ENCODE peak calls at places on chromosomes 16 and 17, in six cellular contexts. One of them, this sample, is unnamed.

GRCh38 chr17:39239640-39240314 is 14.0 kb upstream of the STAC2 start:
- DNase-seq in astrocyte of the spinal cord: no peak
- DNase-seq in AG10803: no peak
- DNase-seq in Peyer's patch: peak
- DNase-seq in fibroblast of pulmonary artery: peak
- DNase-seq in lower lobe of right lung: peak
- DNase-seq in this sample: no peak

GRCh38 chr16:49697631-49698030 is 158.3 kb downstream of the ZNF423 start:
- DNase-seq in fibroblast of pulmonary artery: no peak
- DNase-seq in AG10803: no peak
- DNase-seq in Peyer's patch: no peak
- DNase-seq in lower lobe of right lung: no peak
- DNase-seq in astrocyte of the spinal cord: no peak
- DNase-seq in this sample: no peak

GRCh38 chr16:13331918-13332317 is 430.5 kb downstream of the SHISA9 start:
- DNase-seq in astrocyte of the spinal cord: no peak
- DNase-seq in Peyer's patch: no peak
- DNase-seq in AG10803: no peak
- DNase-seq in lower lobe of right lung: no peak
- DNase-seq in fibroblast of pulmonary artery: no peak
- DNase-seq in this sample: no peak

GRCh38 chr16:66924527-66925321 is 611 bp downstream of the RRAD start:
- DNase-seq in AG10803: no peak
- DNase-seq in astrocyte of the spinal cord: no peak
- DNase-seq in fibroblast of pulmonary artery: no peak
- DNase-seq in lower lobe of right lung: peak
- DNase-seq in Peyer's patch: peak
- DNase-seq in this sample: no peak

GRCh38 chr16:77059441-77059840 is 131.5 kb upstream of the MON1B start:
- DNase-seq in AG10803: no peak
- DNase-seq in astrocyte of the spinal cord: no peak
- DNase-seq in Peyer's patch: no peak
- DNase-seq in lower lobe of right lung: no peak
- DNase-seq in fibroblast of pulmonary artery: peak
- DNase-seq in this sample: no peak

GRCh38 chr17:40938981-40939380 is 1.5 kb upstream of the KRT23 start:
- DNase-seq in astrocyte of the spinal cord: no peak
- DNase-seq in lower lobe of right lung: no peak
- DNase-seq in fibroblast of pulmonary artery: no peak
- DNase-seq in AG10803: peak
- DNase-seq in Peyer's patch: no peak
- DNase-seq in this sample: peak

GRCh38 chr17:948284-948852 is 31.2 kb downstream of the NXN start:
- DNase-seq in fibroblast of pulmonary artery: no peak
- DNase-seq in astrocyte of the spinal cord: no peak
- DNase-seq in Peyer's patch: no peak
- DNase-seq in AG10803: peak
- DNase-seq in lower lobe of right lung: no peak
- DNase-seq in this sample: no peak

GRCh38 chr17:41415411-41415810 is 9.0 kb downstream of the KRT37 start:
- DNase-seq in lower lobe of right lung: no peak
- DNase-seq in fibroblast of pulmonary artery: no peak
- DNase-seq in Peyer's patch: no peak
- DNase-seq in astrocyte of the spinal cord: no peak
- DNase-seq in AG10803: no peak
- DNase-seq in this sample: no peak

GRCh38 chr16:73048292-73049050 is 543 bp upstream of the ZFHX3 start:
- DNase-seq in astrocyte of the spinal cord: no peak
- DNase-seq in AG10803: peak
- DNase-seq in lower lobe of right lung: peak
- DNase-seq in Peyer's patch: peak
- DNase-seq in fibroblast of pulmonary artery: peak
- DNase-seq in this sample: peak

GRCh38 chr16:46991729-46992704 is 18.5 kb upstream of the DNAJA2 start:
- DNase-seq in fibroblast of pulmonary artery: no peak
- DNase-seq in AG10803: no peak
- DNase-seq in Peyer's patch: no peak
- DNase-seq in lower lobe of right lung: no peak
- DNase-seq in astrocyte of the spinal cord: no peak
- DNase-seq in this sample: no peak

GRCh38 chr16:60646631-60647030 is 1389.6 kb downstream of the CDH8 start:
- DNase-seq in lower lobe of right lung: no peak
- DNase-seq in astrocyte of the spinal cord: no peak
- DNase-seq in Peyer's patch: no peak
- DNase-seq in AG10803: no peak
- DNase-seq in fibroblast of pulmonary artery: no peak
- DNase-seq in this sample: no peak

GRCh38 chr16:72800524-72800923 is 247.4 kb downstream of the ZFHX3 start:
- DNase-seq in astrocyte of the spinal cord: no peak
- DNase-seq in Peyer's patch: no peak
- DNase-seq in AG10803: no peak
- DNase-seq in fibroblast of pulmonary artery: no peak
- DNase-seq in lower lobe of right lung: no peak
- DNase-seq in this sample: no peak

GRCh38 chr16:68298907-68299515 is 11.7 kb downstream of the SLC7A6OS start:
- DNase-seq in AG10803: peak
- DNase-seq in lower lobe of right lung: no peak
- DNase-seq in Peyer's patch: no peak
- DNase-seq in astrocyte of the spinal cord: peak
- DNase-seq in fibroblast of pulmonary artery: peak
- DNase-seq in this sample: peak

GRCh38 chr17:50532452-50533024 is at the start of gene EPN3:
- DNase-seq in fibroblast of pulmonary artery: no peak
- DNase-seq in lower lobe of right lung: peak
- DNase-seq in astrocyte of the spinal cord: no peak
- DNase-seq in Peyer's patch: peak
- DNase-seq in AG10803: no peak
- DNase-seq in this sample: no peak

GRCh38 chr16:588639-588888 is 1.3 kb upstream of the RAB40C start:
- DNase-seq in astrocyte of the spinal cord: peak
- DNase-seq in AG10803: peak
- DNase-seq in Peyer's patch: peak
- DNase-seq in fibroblast of pulmonary artery: peak
- DNase-seq in lower lobe of right lung: peak
- DNase-seq in this sample: peak

GRCh38 chr17:13947499-13947898 is 121.8 kb upstream of the COX10 start:
- DNase-seq in Peyer's patch: no peak
- DNase-seq in AG10803: peak
- DNase-seq in fibroblast of pulmonary artery: no peak
- DNase-seq in astrocyte of the spinal cord: no peak
- DNase-seq in lower lobe of right lung: no peak
- DNase-seq in this sample: peak

GRCh38 chr16:48099455-48099854 is 56.3 kb downstream of the ABCC12 start:
- DNase-seq in astrocyte of the spinal cord: no peak
- DNase-seq in lower lobe of right lung: no peak
- DNase-seq in AG10803: no peak
- DNase-seq in Peyer's patch: no peak
- DNase-seq in fibroblast of pulmonary artery: peak
- DNase-seq in this sample: no peak

GRCh38 chr17:78997881-78998280 is 11.7 kb downstream of the CANT1 start:
- DNase-seq in Peyer's patch: peak
- DNase-seq in lower lobe of right lung: no peak
- DNase-seq in astrocyte of the spinal cord: no peak
- DNase-seq in AG10803: no peak
- DNase-seq in fibroblast of pulmonary artery: no peak
- DNase-seq in this sample: no peak

GRCh38 chr16:81866820-81867440 is 87.8 kb downstream of the PLCG2 start:
- DNase-seq in Peyer's patch: peak
- DNase-seq in astrocyte of the spinal cord: no peak
- DNase-seq in fibroblast of pulmonary artery: no peak
- DNase-seq in AG10803: no peak
- DNase-seq in lower lobe of right lung: peak
- DNase-seq in this sample: no peak

GRCh38 chr17:50080827-50081226 is 14.3 kb upstream of the PDK2 start:
- DNase-seq in Peyer's patch: no peak
- DNase-seq in fibroblast of pulmonary artery: peak
- DNase-seq in lower lobe of right lung: peak
- DNase-seq in astrocyte of the spinal cord: no peak
- DNase-seq in AG10803: no peak
- DNase-seq in this sample: no peak

GRCh38 chr16:21224800-21225199 is 8.7 kb upstream of the ANKS4B start:
- DNase-seq in lower lobe of right lung: no peak
- DNase-seq in fibroblast of pulmonary artery: no peak
- DNase-seq in AG10803: no peak
- DNase-seq in astrocyte of the spinal cord: no peak
- DNase-seq in Peyer's patch: no peak
- DNase-seq in this sample: no peak

GRCh38 chr16:58031016-58031800 is 5.7 kb downstream of the MMP15 start:
- DNase-seq in astrocyte of the spinal cord: no peak
- DNase-seq in lower lobe of right lung: peak
- DNase-seq in fibroblast of pulmonary artery: no peak
- DNase-seq in AG10803: no peak
- DNase-seq in Peyer's patch: no peak
- DNase-seq in this sample: no peak

GRCh38 chr17:60415146-60415545 is 7.1 kb upstream of the CHCT1 start:
- DNase-seq in fibroblast of pulmonary artery: no peak
- DNase-seq in astrocyte of the spinal cord: no peak
- DNase-seq in lower lobe of right lung: no peak
- DNase-seq in AG10803: no peak
- DNase-seq in Peyer's patch: no peak
- DNase-seq in this sample: no peak

GRCh38 chr17:63120406-63120805 is 154.4 kb downstream of the TANC2 start:
- DNase-seq in astrocyte of the spinal cord: peak
- DNase-seq in Peyer's patch: no peak
- DNase-seq in fibroblast of pulmonary artery: peak
- DNase-seq in AG10803: peak
- DNase-seq in lower lobe of right lung: no peak
- DNase-seq in this sample: peak

DNA sequence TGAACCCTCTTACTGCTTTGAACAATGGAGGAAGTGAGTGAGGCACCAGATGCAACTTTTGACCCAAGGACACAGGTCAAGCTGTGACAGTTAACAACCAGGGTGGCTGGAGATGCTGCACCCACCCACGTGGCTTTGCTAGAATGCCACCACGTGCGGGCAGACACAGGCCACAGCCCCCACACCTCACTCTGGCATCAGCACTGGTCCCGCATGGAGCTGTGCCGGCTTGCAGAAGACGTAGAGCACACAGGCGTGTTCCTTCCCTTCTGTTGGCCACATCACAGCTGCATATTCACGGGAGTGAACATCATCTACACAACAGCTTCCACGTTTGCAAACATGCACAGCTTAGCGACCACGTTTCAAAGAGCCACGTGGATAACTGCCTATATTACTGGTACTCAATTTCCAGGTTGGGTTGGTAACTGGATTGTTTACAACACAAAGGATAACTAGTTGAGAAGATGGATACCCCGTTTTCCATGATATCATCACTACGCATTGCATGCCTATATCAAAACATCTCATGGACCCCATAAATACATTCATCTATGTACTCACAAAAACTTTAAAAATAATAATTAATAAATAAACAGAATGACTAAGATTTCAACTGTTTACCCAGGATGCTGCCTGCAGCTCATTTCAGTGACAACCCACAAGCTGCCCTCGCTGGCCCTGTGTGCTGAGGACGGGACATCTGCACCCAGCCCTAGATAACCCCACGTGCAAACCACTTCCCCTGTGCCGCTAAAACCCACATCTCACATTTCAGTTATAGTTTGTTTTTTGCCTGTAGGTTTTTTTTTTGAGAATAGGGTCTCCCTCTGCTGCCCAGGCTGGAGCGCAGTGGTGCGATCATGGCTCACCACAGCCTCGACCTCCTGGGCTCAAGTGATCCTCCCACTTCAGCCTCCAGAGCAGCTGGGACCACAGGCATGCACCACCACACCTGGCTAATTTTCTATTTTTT is 132.0 kb downstream of the ANKRD11 start:
- DNase-seq in Peyer's patch: peak
- DNase-seq in AG10803: no peak
- DNase-seq in fibroblast of pulmonary artery: no peak
- DNase-seq in astrocyte of the spinal cord: no peak
- DNase-seq in lower lobe of right lung: no peak
- DNase-seq in this sample: no peak
- H3K4me3 ChIP-seq in Peyer's patch: no peak
- H3K4me3 ChIP-seq in AG10803: no peak
- H3K4me3 ChIP-seq in fibroblast of pulmonary artery: no peak
- H3K4me3 ChIP-seq in astrocyte of the spinal cord: no peak
- H3K4me3 ChIP-seq in lower lobe of right lung: peak
- H3K4me3 ChIP-seq in this sample: no peak

GRCh38 chr16:14371778-14372431 is 258.2 kb downstream of the PARN start:
- DNase-seq in fibroblast of pulmonary artery: no peak
- DNase-seq in lower lobe of right lung: no peak
- DNase-seq in AG10803: no peak
- DNase-seq in Peyer's patch: no peak
- DNase-seq in astrocyte of the spinal cord: no peak
- DNase-seq in this sample: no peak
- TF ChIP-seq CTCF in fibroblast of pulmonary artery: no peak
- TF ChIP-seq CTCF in lower lobe of right lung: no peak
- TF ChIP-seq CTCF in AG10803: no peak
- TF ChIP-seq CTCF in Peyer's patch: no peak
- TF ChIP-seq CTCF in astrocyte of the spinal cord: no peak
- TF ChIP-seq CTCF in this sample: no peak

DNA sequence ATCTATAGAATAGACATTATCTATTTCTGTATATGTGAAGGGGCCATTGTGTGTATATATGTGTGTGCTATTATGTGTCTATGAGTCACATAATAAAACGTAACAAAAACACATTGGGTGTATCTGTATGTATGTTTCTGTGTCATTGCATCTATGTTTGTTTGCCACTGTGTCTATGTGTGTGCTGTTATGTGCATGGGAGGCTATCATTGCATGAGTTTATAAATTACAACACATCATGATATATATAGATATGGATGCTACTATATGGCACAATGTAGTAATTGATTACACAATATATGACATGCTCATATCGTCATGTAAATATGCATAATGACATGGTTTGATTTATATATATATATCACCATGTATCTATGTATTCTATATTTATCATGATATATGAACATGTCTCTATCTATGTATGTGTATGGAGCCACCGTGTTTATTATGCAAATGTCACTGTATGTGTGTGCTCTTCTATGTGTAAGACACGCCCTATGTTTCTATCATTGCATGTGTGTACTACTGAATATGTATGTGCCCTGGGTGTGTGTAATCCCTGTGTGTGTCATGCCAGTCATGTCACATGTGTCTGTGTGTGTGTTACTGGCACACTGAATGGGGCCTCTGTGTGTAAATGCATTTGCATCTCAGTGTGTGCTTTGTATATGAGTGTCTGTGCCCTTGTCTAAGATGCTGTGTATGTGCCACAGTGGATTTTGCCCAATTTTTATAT is 1.4 kb upstream of the TSPOAP1 start:
- DNase-seq in fibroblast of pulmonary artery: no peak
- DNase-seq in astrocyte of the spinal cord: no peak
- DNase-seq in lower lobe of right lung: peak
- DNase-seq in Peyer's patch: no peak
- DNase-seq in AG10803: no peak
- DNase-seq in this sample: no peak
- H3K4me3 ChIP-seq in fibroblast of pulmonary artery: no peak
- H3K4me3 ChIP-seq in astrocyte of the spinal cord: no peak
- H3K4me3 ChIP-seq in lower lobe of right lung: peak
- H3K4me3 ChIP-seq in Peyer's patch: peak
- H3K4me3 ChIP-seq in AG10803: no peak
- H3K4me3 ChIP-seq in this sample: no peak

DNA sequence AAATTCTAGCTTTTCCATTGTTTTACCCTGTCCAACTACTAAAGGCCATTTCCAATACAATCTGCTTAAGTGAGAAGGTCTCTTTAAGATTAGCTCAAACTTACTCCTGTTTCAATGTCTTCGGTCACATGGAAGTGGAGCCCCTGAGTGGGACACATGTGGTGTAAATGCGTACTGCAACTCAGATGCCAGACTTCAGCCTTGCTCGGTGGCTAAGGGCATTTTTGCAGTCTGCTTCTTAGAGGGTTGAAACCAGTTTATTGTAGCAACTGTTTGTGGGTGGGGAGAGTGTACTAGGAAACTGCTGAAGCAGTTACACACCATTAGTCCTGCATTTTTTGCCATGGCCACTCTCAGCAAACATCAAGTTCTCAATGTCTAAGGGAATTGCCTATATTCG is 140.6 kb downstream of the PARN start:
- DNase-seq in lower lobe of right lung: no peak
- DNase-seq in Peyer's patch: no peak
- DNase-seq in astrocyte of the spinal cord: no peak
- DNase-seq in fibroblast of pulmonary artery: no peak
- DNase-seq in AG10803: peak
- DNase-seq in this sample: peak
- TF ChIP-seq CTCF in lower lobe of right lung: no peak
- TF ChIP-seq CTCF in Peyer's patch: no peak
- TF ChIP-seq CTCF in astrocyte of the spinal cord: peak
- TF ChIP-seq CTCF in fibroblast of pulmonary artery: peak
- TF ChIP-seq CTCF in AG10803: peak
- TF ChIP-seq CTCF in this sample: peak

This sample was measured in fibroblast of the aortic adventitia.